ENCODE peak calls at places on chromosomes 6 and 20, in six cellular contexts. T is hepatocyte; W is pancreas; B is GM23248; Q is body of pancreas; G is naive thymus-derived CD4-positive, alpha-beta T cell. S is an unnamed sample. For H3K4me1, the result is how much of the 10 kb centered on the place peaks cover.

GRCh38 chr20:58986286-58986967 is 5.4 kb downstream of the NELFCD start:
- DNase-seq in B (no peak), Q (no peak), T (no peak), G (no peak), W (no peak), S (no peak)

GRCh38 chr6:37168809-37169457 is 1.0 kb upstream of the PIM1 start:
- DNase-seq in T (no peak), Q (no peak), G (no peak), W (peak), B (peak), S (no peak)

GRCh38 chr20:63822276-63822696 is 8.8 kb downstream of the ZBTB46 start:
- DNase-seq in G (no peak), W (no peak), B (no peak), T (no peak), Q (no peak), S (no peak)

GRCh38 chr6:73565767-73566485 is 45.1 kb upstream of the EEF1A1 start:
- DNase-seq in Q (no peak), T (no peak), W (no peak), G (no peak), B (peak), S (no peak)

GRCh38 chr6:166910601-166911000 is 45.7 kb downstream of the RNASET2 start:
- DNase-seq in Q (no peak), W (no peak), B (peak), G (no peak), T (no peak), S (no peak)

GRCh38 chr20:8094845-8095244 is 37.2 kb upstream of the PLCB1 start:
- DNase-seq in W (no peak), B (peak), T (no peak), G (no peak), Q (no peak), S (no peak)

GRCh38 chr20:39233755-39234154 is 271.6 kb downstream of the DHX35 start:
- DNase-seq in T (no peak), G (no peak), B (no peak), W (no peak), Q (no peak), S (no peak)

GRCh38 chr6:76351275-76351674 is 278.8 kb upstream of the IMPG1 start:
- DNase-seq in T (peak), B (no peak), G (no peak), W (peak), Q (peak), S (no peak)

GRCh38 chr20:3123542-3123941 is 36.1 kb downstream of the FASTKD5 start:
- DNase-seq in W (no peak), T (no peak), Q (no peak), B (no peak), G (no peak), S (no peak)

GRCh38 chr20:41428285-41428684 is 61.7 kb upstream of the EMILIN3 start:
- DNase-seq in W (no peak), T (peak), B (peak), G (no peak), Q (no peak), S (peak)

GRCh38 chr6:22906091-22906549 is 336.8 kb downstream of the HDGFL1 start:
- DNase-seq in W (no peak), G (no peak), B (peak), Q (no peak), T (peak), S (no peak)

GRCh38 chr6:140485740-140486467 is 1111.5 kb upstream of the CITED2 start:
- DNase-seq in T (peak), W (peak), Q (peak), G (no peak), B (peak), S (no peak)

GRCh38 chr6:17002123-17002522 is 99.7 kb upstream of the STMND1 start:
- DNase-seq in B (peak), T (no peak), W (no peak), Q (no peak), G (no peak), S (no peak)

GRCh38 chr20:49594143-49594928 is 26.4 kb upstream of the PTGIS start:
- DNase-seq in B (peak), Q (peak), G (no peak), W (no peak), T (peak), S (no peak)

GRCh38 chr6:47247227-47247797 is 62.4 kb downstream of the TNFRSF21 start:
- DNase-seq in T (no peak), Q (no peak), W (no peak), B (peak), G (no peak), S (no peak)

GRCh38 chr6:93412452-93412851 is 6.9 kb downstream of the EPHA7 start:
- DNase-seq in T (no peak), W (no peak), G (no peak), B (no peak), Q (no peak), S (no peak)

GRCh38 chr6:17505062-17505476 is 95.0 kb upstream of the FAM8A1 start:
- DNase-seq in W (no peak), T (no peak), G (no peak), B (peak), Q (no peak), S (no peak)

GRCh38 chr20:35325385-35325784 is 33.2 kb upstream of the FAM83C start:
- DNase-seq in T (no peak), Q (no peak), G (no peak), W (no peak), B (no peak), S (no peak)

GRCh38 chr6:11912420-11912819 is 99.7 kb upstream of the HIVEP1 start:
- DNase-seq in Q (no peak), T (no peak), W (no peak), G (no peak), B (peak), S (no peak)

GRCh38 chr6:105424177-105424783 is 21.4 kb upstream of the PREP start:
- DNase-seq in Q (peak), T (peak), G (peak), W (no peak), B (peak), S (peak)

GRCh38 chr6:155248021-155249001 is 15.5 kb upstream of the CLDN20 start:
- DNase-seq in Q (peak), T (peak), G (no peak), W (no peak), B (peak), S (no peak)

GRCh38 chr6:54860739-54861138 is 14.2 kb downstream of the FAM83B start:
- DNase-seq in B (no peak), T (peak), G (no peak), W (no peak), Q (no peak), S (no peak)

GRCh38 chr20:46004813-46005505 is 3.7 kb upstream of the MMP9 start:
- DNase-seq in W (peak), B (no peak), Q (no peak), G (no peak), T (no peak), S (peak)

GRCh38 chr20:51221791-51222408 is 199.0 kb upstream of the KCNG1 start:
- DNase-seq in B (peak), G (no peak), Q (no peak), T (peak), W (no peak), S (no peak)

GRCh38 chr6:79421001-79421411 is 116.2 kb downstream of the LCA5 start:
- DNase-seq in W (no peak), B (peak), T (no peak), G (no peak), Q (no peak), S (no peak)

GRCh38 chr6:136067731-136068341 is 182.3 kb downstream of the MTFR2 start:
- DNase-seq in G (no peak), W (no peak), T (no peak), Q (peak), B (peak), S (no peak)

GRCh38 chr6:109978174-109979032 is at the start of gene GPR6:
- DNase-seq in G (peak), Q (peak), W (peak), B (peak), T (peak), S (peak)

GRCh38 chr6:107080036-107080435 is 35.3 kb downstream of the BEND3 start:
- DNase-seq in Q (no peak), G (no peak), W (no peak), B (no peak), T (no peak), S (no peak)

GRCh38 chr6:134828641-134829040 is 121.3 kb downstream of the ALDH8A1 start:
- DNase-seq in G (no peak), Q (no peak), B (no peak), T (no peak), W (no peak), S (no peak)

GRCh38 chr6:134830194-134830593 is 119.7 kb downstream of the ALDH8A1 start:
- DNase-seq in T (no peak), W (no peak), Q (no peak), G (no peak), B (peak), S (no peak)

GRCh38 chr6:134823635-134824034 is 126.3 kb downstream of the ALDH8A1 start:
- DNase-seq in Q (no peak), G (no peak), W (no peak), B (no peak), T (no peak), S (no peak)

GRCh38 chr6:134830945-134831344 is 119.0 kb downstream of the ALDH8A1 start:
- DNase-seq in Q (peak), T (no peak), G (no peak), B (no peak), W (no peak), S (no peak)

DNA sequence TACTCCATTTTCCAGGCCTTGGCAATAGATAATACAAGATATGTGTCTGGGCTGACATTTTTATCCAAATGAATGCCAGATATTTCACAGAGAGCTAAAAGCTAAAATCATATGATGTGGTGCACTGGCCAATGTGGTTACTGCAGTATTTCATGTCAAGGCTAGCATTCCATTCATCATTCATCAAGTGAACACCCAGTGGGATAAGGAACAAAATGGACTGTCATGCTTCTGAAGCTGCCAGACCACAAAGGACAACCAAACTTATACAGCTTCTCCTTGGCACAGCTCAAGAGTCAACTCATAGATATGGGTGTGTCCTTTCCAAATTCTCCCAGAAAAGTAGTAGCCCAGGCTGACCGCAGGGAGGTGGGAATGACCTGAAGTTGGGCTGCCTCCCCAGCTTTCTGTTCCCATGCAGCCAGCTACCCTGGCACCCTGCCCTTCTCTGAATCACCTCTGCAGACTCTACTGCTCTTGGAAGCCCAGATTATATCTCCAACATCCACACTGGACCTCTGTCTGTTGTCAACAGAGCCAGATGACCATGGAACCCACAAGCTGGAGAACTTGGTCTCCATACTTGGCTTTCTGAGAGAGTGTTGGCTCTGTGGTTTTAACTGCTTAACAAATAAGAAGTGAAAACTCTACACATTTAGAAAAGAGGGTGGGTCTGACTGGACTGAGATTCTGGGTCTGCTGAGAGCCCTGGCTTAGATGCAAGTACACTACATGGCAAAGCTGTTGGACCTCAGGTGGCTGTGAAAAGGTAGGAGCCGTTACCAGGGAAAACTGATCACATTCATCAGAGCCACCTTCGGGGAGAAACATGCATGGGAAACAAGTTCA is 122.8 kb downstream of the ALDH8A1 start:
- DNase-seq in Q (peak), G (no peak), W (peak), B (peak), T (no peak), S (no peak)
- H3K27ac ChIP-seq in Q (no peak), G (no peak), W (no peak), B (peak), T (no peak), S (no peak)

DNA sequence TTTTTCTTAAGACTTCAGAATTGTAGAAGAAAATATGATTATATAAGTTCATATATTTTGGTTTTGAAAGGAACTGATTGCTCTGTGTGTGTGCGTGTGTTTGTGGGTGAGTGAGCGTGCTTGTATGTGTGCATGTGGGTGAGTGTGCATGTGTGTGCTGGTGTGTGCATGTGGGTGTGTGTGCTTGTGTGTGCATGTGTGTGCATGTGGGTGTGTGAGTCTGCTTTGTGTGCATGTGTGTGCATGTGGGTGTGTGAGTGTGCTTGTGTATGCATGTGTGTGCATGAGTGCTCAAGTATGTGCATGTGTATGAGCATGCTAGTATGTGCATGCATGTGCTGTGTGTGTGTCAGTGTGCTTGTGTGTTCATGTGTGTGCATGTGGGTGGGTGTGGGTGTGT is 238.5 kb downstream of the CDC5L start:
- DNase-seq in G (no peak), T (no peak), B (no peak), W (no peak), Q (no peak), S (no peak)
- H3K4me1 ChIP-seq in G (under half), T (under half), B (under half), W (under half), Q (under half), S (under half)

GRCh38 chr6:142481466-142481865 is 179.7 kb downstream of the ADGRG6 start:
- DNase-seq in W (no peak), Q (no peak), T (no peak), B (no peak), G (no peak), S (no peak)

GRCh38 chr6:142476446-142476845 is 174.6 kb downstream of the ADGRG6 start:
- DNase-seq in B (no peak), Q (no peak), G (no peak), W (no peak), T (no peak), S (no peak)

GRCh38 chr6:142482249-142482648 is 180.4 kb downstream of the ADGRG6 start:
- DNase-seq in T (no peak), B (no peak), Q (no peak), W (no peak), G (no peak), S (no peak)

GRCh38 chr6:142474446-142475289 is 172.9 kb downstream of the ADGRG6 start:
- DNase-seq in G (no peak), Q (peak), T (peak), B (peak), W (no peak), S (peak)

GRCh38 chr6:142478117-142478516 is 176.3 kb downstream of the ADGRG6 start:
- DNase-seq in B (peak), G (no peak), W (no peak), T (peak), Q (no peak), S (no peak)
- H3K4me3 ChIP-seq in B (no peak), G (no peak), W (no peak), T (no peak), Q (no peak), S (no peak)

DNA sequence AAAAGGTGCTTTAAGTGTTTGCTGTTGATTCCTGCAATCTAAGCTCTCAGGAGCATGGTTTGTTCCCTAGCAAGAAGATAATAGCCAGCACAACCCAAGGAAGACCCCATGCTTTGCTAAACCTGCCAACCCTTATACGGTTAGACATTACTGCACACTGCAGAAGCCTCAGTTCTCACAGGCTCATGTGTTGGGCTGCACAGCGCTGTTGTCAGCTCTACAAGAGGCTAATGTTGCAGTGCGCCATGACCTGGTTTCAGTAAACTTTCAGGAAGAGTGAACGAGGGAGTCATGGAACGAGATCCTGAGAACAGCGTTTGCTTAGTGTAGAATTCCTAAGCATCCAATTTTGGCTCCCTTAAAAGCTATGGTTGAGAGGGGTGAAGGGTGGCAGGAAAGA is 218.5 kb downstream of the ARHGAP18 start:
- DNase-seq in T (no peak), G (no peak), B (no peak), Q (no peak), W (no peak), S (no peak)
- H3K27ac ChIP-seq in T (peak), G (peak), B (peak), Q (peak), W (peak), S (no peak)

DNA sequence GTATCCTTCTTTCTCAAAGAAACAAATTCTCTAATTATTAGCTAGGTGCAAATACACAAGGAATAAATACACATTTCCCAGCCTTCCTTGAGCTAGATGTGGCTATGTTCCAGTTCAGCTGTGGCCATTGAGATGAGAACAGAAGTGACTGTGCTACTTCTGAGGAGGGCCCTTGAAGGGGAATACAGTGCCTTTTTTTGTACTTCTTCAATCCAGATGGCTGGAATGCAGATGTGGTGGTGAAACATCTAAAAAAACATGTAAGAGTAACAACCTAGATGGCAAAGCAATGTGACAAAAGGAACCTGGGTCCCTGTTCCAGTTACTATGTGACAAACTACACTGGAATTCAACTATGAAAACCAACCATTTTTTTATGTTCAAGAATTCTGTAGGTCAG is 115.4 kb upstream of the DST start:
- DNase-seq in W (no peak), G (no peak), T (no peak), B (peak), Q (no peak), S (no peak)
- H3K4me1 ChIP-seq in W (under half), G (under half), T (under half), B (half or more), Q (under half), S (under half)